ENCODE peak calls at places on chromosomes 6 and 20, in eight cellular contexts. R is ovary, S is breast epithelium, W is left ventricle myocardium inferior, F is HCT116, C is DND-41, V is A549, H is mucosa of descending colon. X is an unnamed sample.
A peak's percentile ranks its signal among the peaks of the same experiment; 100 is the strongest.

GRCh38 chr6:70864404-70864803 is 92.5 kb downstream of the B3GAT2 start:
- DNase-seq in V (no peak), S (no peak), W (no peak), R (no peak), H (no peak), C (no peak), F (no peak), X (no peak)

GRCh38 chr6:69593706-69594105 is 203.1 kb downstream of the LMBRD1 start:
- DNase-seq in R (no peak), F (no peak), S (no peak), W (no peak), V (no peak), H (no peak), C (no peak), X (no peak)

GRCh38 chr20:1331801-1332453 is 3.0 kb upstream of the SDCBP2 start:
- DNase-seq in H (no peak), C (peak; percentile 4), F (no peak), R (no peak), V (no peak), S (peak; percentile 11), W (no peak), X (no peak)

GRCh38 chr6:13709698-13710551 is 1.7 kb downstream of the RANBP9 start:
- DNase-seq in C (peak; percentile 45), V (no peak), F (no peak), R (no peak), W (no peak), H (no peak), S (no peak), X (no peak)

GRCh38 chr6:158460602-158461092 is 99.2 kb upstream of the TMEM181 start:
- DNase-seq in S (no peak), V (no peak), C (no peak), F (no peak), W (no peak), H (no peak), R (no peak), X (no peak)

GRCh38 chr6:53048431-53049195 is 16.6 kb upstream of the FBXO9 start:
- DNase-seq in S (no peak), W (no peak), R (no peak), H (no peak), C (peak; percentile 42), F (peak; percentile 54), V (no peak), X (no peak)

GRCh38 chr6:7819641-7820040 is 90.9 kb downstream of the TXNDC5 start:
- DNase-seq in S (no peak), W (no peak), F (no peak), C (no peak), V (no peak), H (no peak), R (no peak), X (no peak)

GRCh38 chr6:20454201-20454824 is 52.6 kb downstream of the E2F3 start:
- DNase-seq in W (no peak), F (no peak), S (no peak), R (no peak), C (no peak), V (no peak), H (no peak), X (no peak)

GRCh38 chr6:11744753-11745152 is 33.9 kb downstream of the ADTRP start:
- DNase-seq in C (no peak), R (no peak), V (no peak), H (no peak), S (peak; percentile 49), F (no peak), W (peak; percentile 45), X (no peak)

GRCh38 chr6:139150915-139151314 is 16.0 kb downstream of the HECA start:
- DNase-seq in R (no peak), F (no peak), W (no peak), S (no peak), C (no peak), V (no peak), H (no peak), X (no peak)

GRCh38 chr20:63082308-63082938 is 75.7 kb upstream of the BHLHE23 start:
- DNase-seq in V (no peak), R (peak; percentile 38), C (peak; percentile 80), W (peak; percentile 38), F (no peak), S (no peak), H (peak; percentile 62), X (peak; percentile 81)

GRCh38 chr6:13415276-13415675 is 72.1 kb downstream of the GFOD1 start:
- DNase-seq in R (no peak), F (no peak), C (no peak), S (no peak), H (no peak), W (no peak), V (no peak), X (no peak)

GRCh38 chr20:49534314-49534713 is 33.6 kb downstream of the PTGIS start:
- DNase-seq in R (peak; percentile 54), W (no peak), C (peak; percentile 79), H (no peak), F (peak; percentile 48), S (no peak), V (peak; percentile 57), X (peak; percentile 81)

GRCh38 chr6:162963861-162964260 is 236.1 kb downstream of the PACRG start:
- DNase-seq in R (no peak), W (no peak), C (no peak), S (no peak), H (no peak), F (no peak), V (no peak), X (no peak)

GRCh38 chr6:21494505-21494904 is 99.0 kb upstream of the SOX4 start:
- DNase-seq in C (no peak), F (no peak), R (no peak), W (no peak), V (no peak), H (no peak), S (no peak), X (no peak)

GRCh38 chr20:47533518-47534062 is 31.9 kb downstream of the NCOA3 start:
- DNase-seq in V (no peak), S (no peak), F (no peak), W (no peak), H (no peak), C (no peak), R (no peak), X (no peak)

DNA sequence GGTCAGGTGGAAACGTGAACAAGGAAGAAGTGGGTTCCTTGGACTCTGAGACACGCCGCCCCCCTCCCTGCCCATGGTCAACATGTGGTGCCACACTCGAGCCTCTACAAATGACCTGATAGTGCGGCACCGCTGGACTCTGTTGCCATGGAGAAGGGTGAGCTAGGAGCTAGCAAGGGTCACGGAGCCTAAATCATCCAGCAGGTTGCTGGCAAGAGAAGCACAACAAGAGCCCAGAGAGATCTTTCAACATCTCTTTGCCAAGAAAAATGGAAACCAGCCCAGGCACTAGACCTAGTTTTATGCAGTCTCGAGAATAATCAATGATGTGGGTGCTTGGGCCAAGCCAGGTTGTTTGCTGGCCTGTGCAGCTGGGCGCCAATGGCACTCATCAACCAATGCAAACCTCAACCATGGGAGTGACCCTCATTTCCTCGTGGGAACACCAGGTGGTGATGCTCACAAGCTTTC is 69.5 kb downstream of the NOL4L start:
- DNase-seq in R (no peak), H (no peak), W (no peak), F (no peak), V (no peak), S (no peak), C (no peak), X (no peak)
- H3K4me1 ChIP-seq in R (no peaks in the 10 kb centered on the region), H (no peaks in the 10 kb centered on the region), W (peaks cover 32% of the 10 kb centered on the region), F (no peaks in the 10 kb centered on the region), V (no peaks in the 10 kb centered on the region), S (peaks cover 15% of the 10 kb centered on the region), C (peaks cover 33% of the 10 kb centered on the region), X (peaks cover 21% of the 10 kb centered on the region)

DNA sequence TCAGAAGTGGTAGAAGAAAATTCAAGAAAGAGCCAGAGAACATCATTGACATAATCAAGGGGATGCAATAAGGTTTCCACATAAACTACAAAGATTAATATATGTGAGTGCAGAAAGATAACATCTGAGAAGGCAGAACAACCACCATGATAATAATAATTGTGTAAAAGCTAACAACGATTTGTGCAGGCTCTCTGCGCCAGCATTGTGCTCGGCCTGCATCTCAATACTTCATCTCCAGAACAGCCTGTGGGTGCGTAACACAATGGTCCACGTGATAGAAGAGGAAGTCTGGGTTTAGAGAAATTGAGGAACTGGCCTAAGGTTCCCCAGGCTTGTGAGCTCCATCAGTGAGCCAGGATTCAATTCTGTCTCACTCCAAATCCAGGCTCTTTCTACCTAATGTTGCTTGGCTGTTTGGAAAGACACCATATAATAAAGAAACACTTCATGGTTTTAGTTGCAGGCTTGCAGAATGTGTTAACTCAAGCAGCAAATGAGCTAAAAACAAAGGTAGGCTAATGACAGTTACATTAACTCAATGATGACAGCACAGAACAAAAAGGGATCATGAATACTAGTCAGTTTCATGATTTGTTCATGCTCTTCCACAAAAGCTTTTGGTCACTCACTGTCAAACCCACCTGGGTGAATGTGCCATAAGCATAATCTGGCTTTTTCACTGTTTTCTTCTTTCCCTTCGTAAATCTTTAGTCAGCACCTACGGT is 71.2 kb downstream of the LY86 start:
- DNase-seq in W (no peak), R (no peak), V (no peak), H (no peak), F (no peak), S (no peak), C (no peak), X (no peak)
- H3K4me3 ChIP-seq in W (no peak overlapping the region), R (no peak overlapping the region), V (no peak overlapping the region), H (no peak overlapping the region), F (no peak overlapping the region), S (no peak overlapping the region), C (no peak overlapping the region), X (no peak overlapping the region)

DNA sequence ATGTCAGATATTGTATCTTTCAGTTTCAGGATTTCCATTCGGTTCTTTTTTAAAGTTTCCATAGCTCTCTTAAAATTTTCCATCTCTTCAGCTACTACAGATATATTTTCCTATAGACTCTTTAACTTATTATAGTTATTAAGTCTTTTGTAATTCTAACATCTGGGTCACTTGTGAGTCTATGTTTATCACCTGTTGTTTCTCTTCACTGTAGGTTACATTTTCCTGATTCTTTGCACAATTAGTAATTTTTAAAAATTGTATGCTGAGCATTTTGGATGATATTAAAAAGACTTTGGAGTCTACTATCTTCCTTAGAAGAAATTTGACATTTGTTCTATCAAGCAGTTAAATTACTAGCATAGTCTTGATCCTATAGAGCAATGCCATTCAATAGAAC is 140.7 kb downstream of the QRSL1 start:
- DNase-seq in C (no peak), F (no peak), H (no peak), R (no peak), V (no peak), W (no peak), S (no peak), X (no peak)
- TF ChIP-seq CTCF in C (no peak), F (no peak), H (no peak), R (no peak), V (no peak), W (no peak), S (no peak), X (no peak)

GRCh38 chr6:137919837-137920304 is 52.8 kb downstream of the TNFAIP3 start:
- DNase-seq in C (no peak), S (no peak), H (no peak), R (no peak), V (no peak), W (no peak), F (no peak), X (no peak)

GRCh38 chr6:137917518-137917917 is 50.5 kb downstream of the TNFAIP3 start:
- DNase-seq in F (no peak), H (no peak), V (no peak), W (no peak), S (no peak), C (no peak), R (no peak), X (no peak)

GRCh38 chr6:137921823-137922222 is 54.8 kb downstream of the TNFAIP3 start:
- DNase-seq in C (no peak), R (no peak), H (no peak), V (no peak), F (no peak), W (no peak), S (no peak), X (no peak)

GRCh38 chr6:137920331-137920730 is 53.3 kb downstream of the TNFAIP3 start:
- DNase-seq in R (no peak), F (no peak), C (no peak), H (no peak), W (no peak), V (no peak), S (no peak), X (no peak)

GRCh38 chr6:137919512-137919823 is 52.4 kb downstream of the TNFAIP3 start:
- DNase-seq in F (no peak), R (no peak), C (no peak), V (no peak), W (no peak), H (no peak), S (no peak), X (no peak)
- H3K4me1 ChIP-seq in F (no peaks in the 10 kb centered on the region), R (peaks cover 2% of the 10 kb centered on the region), C (no peaks in the 10 kb centered on the region), V (no peaks in the 10 kb centered on the region), W (no peaks in the 10 kb centered on the region), H (no peaks in the 10 kb centered on the region), S (no peaks in the 10 kb centered on the region), X (peaks cover 12% of the 10 kb centered on the region)